ENCODE peak calls at places on chromosomes 12 and 14, in eight cellular contexts. Q is neural crest cell, A is Peyer's patch, P is H1, Z is astrocyte, N is esophagus squamous epithelium, E is type B pancreatic cell, I is choroid plexus epithelial cell. C is an unnamed sample.

GRCh38 chr12:93571854-93572711 is at the start of gene SOCS2:
- DNase-seq in Q (peak), A (peak), P (peak), Z (peak), N (no peak), E (peak), I (peak), C (peak)

GRCh38 chr12:132175496-132176357 is 31.5 kb downstream of the NOC4L start:
- DNase-seq in Q (no peak), A (no peak), P (no peak), Z (no peak), N (no peak), E (no peak), I (no peak), C (no peak)

GRCh38 chr12:115599251-115599811 is 678.2 kb downstream of the MED13L start:
- DNase-seq in Q (no peak), A (no peak), P (no peak), Z (peak), N (no peak), E (no peak), I (peak), C (no peak)

GRCh38 chr12:91685917-91686316 is 459.7 kb downstream of the BTG1 start:
- DNase-seq in Q (no peak), A (no peak), P (no peak), Z (peak), N (no peak), E (no peak), I (peak), C (no peak)

GRCh38 chr12:30874455-30875313 is 51.9 kb upstream of the TSPAN11 start:
- DNase-seq in Q (no peak), A (no peak), P (no peak), Z (no peak), N (no peak), E (no peak), I (no peak), C (no peak)

GRCh38 chr12:6767592-6768384 is 1.6 kb downstream of the PTMS start:
- DNase-seq in Q (no peak), A (no peak), P (no peak), Z (no peak), N (no peak), E (no peak), I (peak), C (peak)

GRCh38 chr12:114834621-114835020 is 150.6 kb upstream of the TBX3 start:
- DNase-seq in Q (no peak), A (no peak), P (no peak), Z (peak), N (no peak), E (no peak), I (peak), C (no peak)

GRCh38 chr12:117152793-117153775 is 37.2 kb downstream of the FBXO21 start:
- DNase-seq in Q (no peak), A (peak), P (no peak), Z (no peak), N (no peak), E (no peak), I (no peak), C (no peak)

GRCh38 chr14:59570122-59570521 is 6.5 kb downstream of the CCDC175 start:
- DNase-seq in Q (no peak), A (no peak), P (no peak), Z (no peak), N (no peak), E (no peak), I (peak), C (no peak)

GRCh38 chr14:38524636-38525403 is 268.9 kb upstream of the CLEC14A start:
- DNase-seq in Q (no peak), A (no peak), P (no peak), Z (no peak), N (no peak), E (no peak), I (no peak), C (no peak)

GRCh38 chr12:109757671-109758265 is 44.1 kb downstream of the FAM222A start:
- DNase-seq in Q (no peak), A (peak), P (peak), Z (no peak), N (no peak), E (peak), I (no peak), C (no peak)

GRCh38 chr12:62260733-62261683 is 804 bp downstream of the USP15 start:
- DNase-seq in Q (peak), A (peak), P (no peak), Z (peak), N (peak), E (no peak), I (peak), C (peak)

GRCh38 chr14:97021571-97022171 is 224.5 kb downstream of the VRK1 start:
- DNase-seq in Q (no peak), A (no peak), P (no peak), Z (no peak), N (no peak), E (no peak), I (no peak), C (no peak)

GRCh38 chr14:81170829-81171195 is 49.9 kb downstream of the GTF2A1 start:
- DNase-seq in Q (no peak), A (no peak), P (no peak), Z (no peak), N (no peak), E (no peak), I (no peak), C (no peak)

GRCh38 chr14:72756967-72757366 is 136.9 kb downstream of the DPF3 start:
- DNase-seq in Q (no peak), A (no peak), P (no peak), Z (no peak), N (no peak), E (no peak), I (no peak), C (no peak)

GRCh38 chr14:99201351-99202073 is 70.5 kb downstream of the BCL11B start:
- DNase-seq in Q (no peak), A (no peak), P (no peak), Z (no peak), N (no peak), E (no peak), I (no peak), C (no peak)

GRCh38 chr14:99384446-99385417 is 95.9 kb downstream of the SETD3 start:
- DNase-seq in Q (no peak), A (no peak), P (no peak), Z (no peak), N (no peak), E (no peak), I (no peak), C (no peak)

GRCh38 chr14:75143761-75144527 is 17.1 kb upstream of the NEK9 start:
- DNase-seq in Q (no peak), A (no peak), P (no peak), Z (no peak), N (no peak), E (no peak), I (no peak), C (no peak)

DNA sequence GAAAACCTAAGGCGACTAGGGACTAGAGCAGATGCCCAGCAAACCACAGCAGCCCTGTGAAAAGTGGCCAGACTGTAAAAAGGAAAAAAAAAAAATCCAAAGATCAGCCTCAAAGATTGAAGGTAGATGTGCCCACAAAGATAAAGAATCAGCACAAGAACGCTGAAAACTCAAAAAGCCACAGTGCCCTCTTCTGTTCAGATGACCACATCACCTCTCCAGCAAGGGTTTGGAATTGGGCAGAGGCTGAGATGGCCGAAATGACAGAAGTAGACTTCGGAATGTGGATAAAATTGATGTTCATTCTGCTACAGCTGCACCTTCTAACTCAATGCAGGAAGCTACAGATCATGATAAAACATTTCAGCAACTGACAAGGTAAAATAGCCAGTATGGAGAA is 154.4 kb downstream of the GPHN start:
- DNase-seq in Q (no peak), A (no peak), P (no peak), Z (no peak), N (no peak), E (no peak), I (peak), C (no peak)
- TF ChIP-seq CTCF in Q (peak), A (no peak), P (peak), Z (peak), N (no peak), E (peak), I (peak), C (peak)

DNA sequence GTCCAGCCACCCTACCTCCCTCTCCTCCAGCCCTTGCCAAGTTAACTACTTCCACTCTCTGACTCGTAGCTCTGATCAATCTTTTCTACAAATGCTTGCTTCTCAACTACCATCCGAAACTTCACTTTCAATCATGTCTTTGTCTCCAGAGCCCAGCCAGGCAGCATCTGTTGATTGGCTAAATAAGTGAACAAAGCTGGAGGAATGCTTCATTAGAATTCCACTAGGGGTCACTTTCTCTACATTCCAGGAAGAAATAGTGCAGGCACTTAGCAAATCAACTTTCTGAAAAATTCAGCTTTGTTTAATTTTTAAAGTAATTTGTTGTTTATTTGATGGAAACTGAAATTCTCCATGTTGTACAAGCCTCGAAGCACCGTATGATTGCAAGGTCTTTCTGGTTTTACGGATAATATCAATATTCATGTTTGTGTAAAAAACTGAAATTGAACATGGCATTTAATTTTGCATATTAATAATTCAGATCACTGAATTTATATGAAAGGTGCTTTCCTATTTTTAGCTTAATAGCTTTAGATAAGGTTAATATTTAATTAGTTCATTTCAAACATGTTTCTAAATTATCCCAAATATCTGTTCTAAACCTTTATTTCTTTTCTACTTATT is 32.4 kb upstream of the HELB start:
- DNase-seq in Q (peak), A (no peak), P (no peak), Z (peak), N (no peak), E (no peak), I (peak), C (peak)
- TF ChIP-seq CTCF in Q (peak), A (peak), P (peak), Z (peak), N (peak), E (peak), I (peak), C (peak)

GRCh38 chr14:23348297-23348655 is 4.4 kb downstream of the SLC22A17 start:
- DNase-seq in Q (no peak), A (peak), P (no peak), Z (no peak), N (no peak), E (no peak), I (no peak), C (no peak)

GRCh38 chr14:23346693-23347405 is 5.8 kb downstream of the SLC22A17 start:
- DNase-seq in Q (no peak), A (no peak), P (no peak), Z (no peak), N (no peak), E (no peak), I (no peak), C (no peak)

GRCh38 chr14:23347406-23348296 is 5.0 kb downstream of the SLC22A17 start:
- DNase-seq in Q (no peak), A (peak), P (no peak), Z (no peak), N (no peak), E (no peak), I (no peak), C (no peak)

GRCh38 chr14:23345987-23346692 is 6.5 kb downstream of the SLC22A17 start:
- DNase-seq in Q (no peak), A (peak), P (no peak), Z (no peak), N (no peak), E (no peak), I (no peak), C (no peak)

GRCh38 chr14:23344481-23344880 is 8.2 kb downstream of the SLC22A17 start:
- DNase-seq in Q (no peak), A (peak), P (no peak), Z (no peak), N (no peak), E (no peak), I (no peak), C (no peak)
- TF ChIP-seq CTCF in Q (peak), A (no peak), P (no peak), Z (no peak), N (no peak), E (no peak), I (peak), C (peak)

GRCh38 chr12:13163868-13164267 is 32.7 kb upstream of the EMP1 start:
- DNase-seq in Q (no peak), A (no peak), P (no peak), Z (no peak), N (no peak), E (no peak), I (no peak), C (no peak)

GRCh38 chr12:13164859-13165577 is 31.5 kb upstream of the EMP1 start:
- DNase-seq in Q (no peak), A (no peak), P (no peak), Z (no peak), N (no peak), E (no peak), I (no peak), C (no peak)

GRCh38 chr12:13162904-13163303 is 33.6 kb upstream of the EMP1 start:
- DNase-seq in Q (no peak), A (no peak), P (no peak), Z (no peak), N (no peak), E (no peak), I (no peak), C (no peak)

GRCh38 chr12:13164271-13164670 is 32.3 kb upstream of the EMP1 start:
- DNase-seq in Q (no peak), A (no peak), P (no peak), Z (no peak), N (no peak), E (no peak), I (no peak), C (no peak)

DNA sequence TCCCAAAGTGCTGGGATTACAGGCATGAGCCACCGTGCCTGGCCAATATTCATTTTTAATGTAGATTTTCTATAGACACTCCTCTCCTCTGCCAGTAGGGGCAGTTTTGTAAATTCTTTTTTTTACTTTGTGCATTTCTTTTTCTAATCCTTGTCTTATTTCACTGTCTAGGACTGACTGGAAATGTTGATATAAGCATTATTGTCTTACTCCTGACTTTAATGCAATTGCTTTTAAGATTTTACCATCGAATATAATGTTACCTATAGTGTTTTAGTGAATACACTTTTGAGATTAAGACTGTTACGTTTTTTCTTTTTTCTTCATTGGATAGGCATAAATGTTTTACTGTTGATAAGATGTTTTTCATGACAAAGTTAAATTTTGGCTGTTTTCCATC is 35.4 kb upstream of the EMP1 start:
- DNase-seq in Q (no peak), A (no peak), P (no peak), Z (no peak), N (no peak), E (no peak), I (no peak), C (no peak)
- TF ChIP-seq CTCF in Q (peak), A (peak), P (peak), Z (peak), N (no peak), E (peak), I (peak), C (peak)

DNA sequence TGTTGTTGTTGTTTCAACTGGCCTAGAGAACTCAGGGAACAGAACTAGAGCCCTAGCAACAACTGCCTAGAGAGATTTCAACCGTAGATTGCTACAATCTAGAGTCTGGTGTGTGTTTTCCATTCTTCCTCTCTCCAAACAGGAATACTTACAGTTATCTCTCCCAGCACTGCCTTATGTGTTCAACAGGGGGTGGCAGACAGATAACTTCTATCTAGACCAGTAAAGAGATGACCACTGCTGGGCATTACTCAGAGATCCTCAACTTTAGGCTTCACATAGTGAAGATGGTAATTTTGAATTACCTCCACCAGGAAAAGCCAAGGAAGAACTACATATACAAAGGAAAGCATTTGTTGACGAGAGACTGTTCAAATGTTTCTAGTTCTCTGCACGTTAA is 4.8 kb downstream of the TXNDC16 start:
- DNase-seq in Q (no peak), A (no peak), P (no peak), Z (no peak), N (no peak), E (no peak), I (no peak), C (no peak)
- TF ChIP-seq CTCF in Q (no peak), A (no peak), P (peak), Z (no peak), N (no peak), E (no peak), I (peak), C (no peak)

C was measured in HFFc6.